ENCODE peak calls at places on chromosome 2, in four cellular contexts. Q is IMR-90, J is prostate gland, O is body of pancreas. Z is an unnamed sample.

GRCh38 chr2:24830351-24830750 is 37.1 kb downstream of the CENPO start:
- DNase-seq in O (no peak), J (no peak), Q (peak), Z (no peak)

GRCh38 chr2:85743304-85743978 is 10.3 kb upstream of the ATOH8 start:
- DNase-seq in O (no peak), Q (peak), J (no peak), Z (no peak)

GRCh38 chr2:1366546-1367134 is 46.6 kb upstream of the TPO start:
- DNase-seq in J (peak), O (peak), Q (no peak), Z (no peak)

GRCh38 chr2:133506962-133507361 is 61.3 kb downstream of the NCKAP5 start:
- DNase-seq in J (no peak), Q (no peak), O (no peak), Z (no peak)

GRCh38 chr2:145036421-145036901 is 516.5 kb upstream of the ZEB2 start:
- DNase-seq in O (no peak), J (no peak), Q (peak), Z (no peak)

GRCh38 chr2:151860613-151861146 is 32.5 kb upstream of the ARL5A start:
- DNase-seq in Q (no peak), J (no peak), O (no peak), Z (no peak)

GRCh38 chr2:46943881-46944798 is 28.5 kb upstream of the MCFD2 start:
- DNase-seq in Q (no peak), J (no peak), O (no peak), Z (peak)

GRCh38 chr2:104897515-104898184 is 43.7 kb downstream of the POU3F3 start:
- DNase-seq in J (no peak), Q (peak), O (no peak), Z (no peak)

GRCh38 chr2:153477096-153477555 is 1.4 kb downstream of the RPRM start:
- DNase-seq in O (no peak), J (no peak), Q (no peak), Z (peak)

GRCh38 chr2:197606180-197606579 is 69.2 kb downstream of the RFTN2 start:
- DNase-seq in Q (no peak), O (no peak), J (no peak), Z (peak)

GRCh38 chr2:54411801-54412354 is 44.2 kb upstream of the SPTBN1 start:
- DNase-seq in Q (peak), J (no peak), O (no peak), Z (no peak)

GRCh38 chr2:238974061-238974460 is 126.2 kb downstream of the TWIST2 start:
- DNase-seq in Q (peak), O (no peak), J (no peak), Z (no peak)

GRCh38 chr2:12501469-12502147 is 215.1 kb upstream of the TRIB2 start:
- DNase-seq in Q (peak), O (no peak), J (no peak), Z (peak)

GRCh38 chr2:195018462-195018861 is 638.6 kb upstream of the SLC39A10 start:
- DNase-seq in Q (peak), O (no peak), J (no peak), Z (no peak)

GRCh38 chr2:99487906-99488305 is 1.9 kb downstream of the REV1 start:
- DNase-seq in Q (peak), O (no peak), J (no peak), Z (no peak)

GRCh38 chr2:217710218-217710565 is 292.6 kb downstream of the TNS1 start:
- DNase-seq in J (no peak), Q (peak), O (no peak), Z (no peak)

GRCh38 chr2:20674974-20675679 is 8.2 kb downstream of the GDF7 start:
- DNase-seq in J (no peak), Q (peak), O (no peak), Z (peak)

GRCh38 chr2:240785424-240786335 is 34.3 kb downstream of the KIF1A start:
- DNase-seq in Q (no peak), J (no peak), O (no peak), Z (no peak)

GRCh38 chr2:146458585-146458984 is 1386.2 kb upstream of the ACVR2A start:
- DNase-seq in J (no peak), O (no peak), Q (no peak), Z (no peak)

GRCh38 chr2:43542285-43542933 is 53.4 kb downstream of the THADA start:
- DNase-seq in Q (peak), J (no peak), O (no peak), Z (peak)

GRCh38 chr2:190551928-190552327 is 17.4 kb upstream of the NEMP2 start:
- DNase-seq in O (no peak), J (no peak), Q (no peak), Z (peak)

GRCh38 chr2:140998577-140998976 is 1132.2 kb downstream of the LRP1B start:
- DNase-seq in J (no peak), O (no peak), Q (peak), Z (no peak)

GRCh38 chr2:3269425-3270094 is 108.1 kb downstream of the EIPR1 start:
- DNase-seq in Q (no peak), J (no peak), O (no peak), Z (no peak)

GRCh38 chr2:118508282-118508681 is 339.2 kb downstream of the EN1 start:
- DNase-seq in Q (no peak), J (no peak), O (no peak), Z (no peak)

GRCh38 chr2:57979158-57979557 is 67.4 kb upstream of the VRK2 start:
- DNase-seq in Q (no peak), O (no peak), J (no peak), Z (no peak)

GRCh38 chr2:200028998-200029397 is 73.6 kb downstream of the MAIP1 start:
- DNase-seq in O (no peak), J (no peak), Q (peak), Z (no peak)

GRCh38 chr2:226380679-226381078 is 418.9 kb downstream of the IRS1 start:
- DNase-seq in Q (no peak), J (no peak), O (no peak), Z (no peak)

GRCh38 chr2:11835403-11835802 is 89.0 kb downstream of the LPIN1 start:
- DNase-seq in J (no peak), Q (no peak), O (no peak), Z (no peak)

GRCh38 chr2:85318222-85319182 is 9.3 kb downstream of the TGOLN2 start:
- DNase-seq in Q (peak), J (no peak), O (no peak), Z (peak)

GRCh38 chr2:48080534-48081316 is 174.4 kb upstream of the FBXO11 start:
- DNase-seq in Q (no peak), O (no peak), J (no peak), Z (no peak)
- TF ChIP-seq CTCF in Q (no peak), O (no peak), J (no peak), Z (no peak)

DNA sequence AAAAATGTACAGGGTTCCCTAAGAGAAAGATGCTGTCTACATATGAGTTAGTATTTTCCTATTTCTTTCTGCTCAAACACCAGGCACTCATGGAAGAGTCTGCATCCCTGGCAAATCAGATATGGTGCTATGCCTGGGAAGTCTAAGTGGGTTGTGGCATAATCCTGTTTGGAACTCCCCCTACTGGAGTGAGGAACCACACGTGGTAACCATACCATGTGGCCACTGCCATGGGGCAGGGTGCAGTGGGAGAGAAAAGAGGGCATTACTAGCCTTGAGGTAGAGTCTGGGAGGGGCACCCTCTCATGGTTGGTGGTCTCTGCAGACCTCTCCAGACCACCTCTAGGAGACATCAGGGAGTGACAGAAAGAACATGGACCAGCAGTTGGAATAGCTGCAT is 257.9 kb upstream of the ATP5MC3 start:
- DNase-seq in Q (no peak), J (no peak), O (no peak), Z (no peak)
- TF ChIP-seq CTCF in Q (no peak), J (no peak), O (no peak), Z (no peak)

GRCh38 chr2:225270861-225271260 is 128.6 kb upstream of the NYAP2 start:
- DNase-seq in J (no peak), Q (peak), O (no peak), Z (peak)
- TF ChIP-seq CTCF in J (no peak), Q (no peak), O (no peak), Z (no peak)

GRCh38 chr2:28340312-28341202 is 52.1 kb upstream of the FOSL2 start:
- DNase-seq in O (no peak), Q (no peak), J (no peak), Z (no peak)
- TF ChIP-seq CTCF in O (no peak), Q (no peak), J (no peak), Z (no peak)

Z was measured in GM13976.